ENCODE peak calls at places on chromosomes 6 and 20, in four cellular contexts. One of them, this sample, is unnamed.

GRCh38 chr6:392441-393390 is 1.2 kb downstream of the IRF4 start:
- DNase-seq in tibial nerve: no peak
- DNase-seq in PC-9: no peak
- DNase-seq in HFF-Myc: no peak
- DNase-seq in this sample: no peak

GRCh38 chr6:145895802-145896201 is 68.4 kb downstream of the SHPRH start:
- DNase-seq in HFF-Myc: no peak
- DNase-seq in PC-9: no peak
- DNase-seq in tibial nerve: no peak
- DNase-seq in this sample: no peak

GRCh38 chr6:20205722-20206154 is 6.5 kb downstream of the MBOAT1 start:
- DNase-seq in tibial nerve: no peak
- DNase-seq in HFF-Myc: no peak
- DNase-seq in PC-9: no peak
- DNase-seq in this sample: no peak

GRCh38 chr6:35181933-35182612 is 31.7 kb upstream of the SCUBE3 start:
- DNase-seq in PC-9: peak; percentile 58
- DNase-seq in tibial nerve: peak; percentile 40
- DNase-seq in HFF-Myc: peak; percentile 60
- DNase-seq in this sample: no peak

GRCh38 chr6:107532707-107533106 is 42.8 kb downstream of the SOBP start:
- DNase-seq in tibial nerve: peak; percentile 51
- DNase-seq in HFF-Myc: no peak
- DNase-seq in PC-9: no peak
- DNase-seq in this sample: no peak

GRCh38 chr6:157019733-157020132 is 242.6 kb downstream of the ARID1B start:
- DNase-seq in tibial nerve: no peak
- DNase-seq in HFF-Myc: no peak
- DNase-seq in PC-9: no peak
- DNase-seq in this sample: no peak

GRCh38 chr20:35598476-35598875 is 17.2 kb upstream of the SPAG4 start:
- DNase-seq in PC-9: no peak
- DNase-seq in HFF-Myc: no peak
- DNase-seq in tibial nerve: no peak
- DNase-seq in this sample: no peak

GRCh38 chr6:53179961-53180651 is 31.5 kb upstream of the GCM1 start:
- DNase-seq in PC-9: no peak
- DNase-seq in tibial nerve: peak; percentile 53
- DNase-seq in HFF-Myc: no peak
- DNase-seq in this sample: no peak

GRCh38 chr6:7200598-7201443 is 93.1 kb downstream of the RREB1 start:
- DNase-seq in tibial nerve: no peak
- DNase-seq in HFF-Myc: no peak
- DNase-seq in PC-9: peak; percentile 74
- DNase-seq in this sample: no peak

GRCh38 chr20:58407201-58407873 is 18.3 kb downstream of the VAPB start:
- DNase-seq in PC-9: no peak
- DNase-seq in tibial nerve: no peak
- DNase-seq in HFF-Myc: no peak
- DNase-seq in this sample: no peak

GRCh38 chr20:38790210-38791053 is 15.1 kb upstream of the PPP1R16B start:
- DNase-seq in PC-9: peak; percentile 42
- DNase-seq in HFF-Myc: peak; percentile 14
- DNase-seq in tibial nerve: no peak
- DNase-seq in this sample: no peak

GRCh38 chr6:56407883-56408282 is 160.5 kb upstream of the COL21A1 start:
- DNase-seq in HFF-Myc: no peak
- DNase-seq in PC-9: no peak
- DNase-seq in tibial nerve: no peak
- DNase-seq in this sample: no peak

GRCh38 chr6:130233332-130233731 is 10.6 kb upstream of the SAMD3 start:
- DNase-seq in PC-9: no peak
- DNase-seq in tibial nerve: no peak
- DNase-seq in HFF-Myc: no peak
- DNase-seq in this sample: no peak

GRCh38 chr20:59686404-59687346 is 82.3 kb downstream of the PHACTR3 start:
- DNase-seq in tibial nerve: no peak
- DNase-seq in HFF-Myc: no peak
- DNase-seq in PC-9: no peak
- DNase-seq in this sample: no peak

GRCh38 chr6:74369556-74369993 is 673.6 kb downstream of the CD109 start:
- DNase-seq in PC-9: no peak
- DNase-seq in tibial nerve: no peak
- DNase-seq in HFF-Myc: peak; percentile 37
- DNase-seq in this sample: peak; percentile 14

DNA sequence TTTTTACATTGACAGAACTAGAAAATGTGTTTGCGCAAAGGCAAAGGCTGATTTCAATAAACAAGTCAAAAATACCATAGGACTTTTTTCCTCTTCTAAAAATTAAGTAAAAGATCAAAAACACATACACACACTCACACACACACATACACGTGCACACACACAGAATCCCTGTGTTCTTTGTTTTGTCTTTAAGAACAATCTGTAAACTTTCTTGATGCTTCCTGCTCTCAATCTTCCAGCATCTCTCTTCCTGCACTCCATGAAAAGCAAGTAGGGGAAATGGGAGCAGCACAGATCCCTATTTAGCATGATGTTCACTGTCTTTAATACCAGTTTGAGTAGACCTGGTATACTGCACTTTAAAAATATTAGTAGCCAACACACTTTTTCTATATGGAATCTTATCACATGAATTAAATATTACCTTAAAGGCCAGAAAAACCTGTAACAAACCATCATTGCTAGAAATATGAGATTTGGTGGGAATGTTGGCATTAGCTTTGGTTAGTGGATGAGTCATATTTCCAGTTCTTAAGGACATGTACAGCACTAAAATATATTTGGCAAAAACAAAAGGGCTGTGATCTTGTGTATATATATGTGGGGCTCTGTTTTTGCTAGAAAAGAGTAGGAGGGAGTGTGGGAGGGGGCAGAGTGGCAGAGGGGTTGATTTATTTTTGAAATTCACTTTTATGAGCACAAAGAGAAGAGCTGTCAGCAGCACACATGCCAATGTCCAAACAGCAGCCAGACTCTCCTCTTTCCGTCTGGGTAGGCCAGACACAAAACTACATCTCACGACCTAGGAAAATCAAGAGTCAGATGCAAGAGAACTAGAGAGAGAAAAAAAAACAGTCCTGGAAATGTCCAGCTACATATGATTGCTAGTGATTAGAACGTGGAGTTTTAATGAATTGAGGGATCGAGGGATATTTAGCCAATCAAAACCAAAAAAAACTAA is 4.6 kb downstream of the PTPRK start:
- DNase-seq in tibial nerve: no peak
- DNase-seq in HFF-Myc: no peak
- DNase-seq in PC-9: no peak
- DNase-seq in this sample: no peak
- H3K4me3 ChIP-seq in tibial nerve: no peak overlapping the region
- H3K4me3 ChIP-seq in HFF-Myc: peak overlapping the region; percentile 19
- H3K4me3 ChIP-seq in PC-9: no peak overlapping the region
- H3K4me3 ChIP-seq in this sample: no peak overlapping the region

GRCh38 chr6:88072462-88072861 is 24.8 kb downstream of the SPACA1 start:
- DNase-seq in tibial nerve: no peak
- DNase-seq in PC-9: no peak
- DNase-seq in HFF-Myc: no peak
- DNase-seq in this sample: no peak
- TF ChIP-seq CTCF in tibial nerve: no peak
- TF ChIP-seq CTCF in PC-9: no peak
- TF ChIP-seq CTCF in HFF-Myc: no peak
- TF ChIP-seq CTCF in this sample: no peak

DNA sequence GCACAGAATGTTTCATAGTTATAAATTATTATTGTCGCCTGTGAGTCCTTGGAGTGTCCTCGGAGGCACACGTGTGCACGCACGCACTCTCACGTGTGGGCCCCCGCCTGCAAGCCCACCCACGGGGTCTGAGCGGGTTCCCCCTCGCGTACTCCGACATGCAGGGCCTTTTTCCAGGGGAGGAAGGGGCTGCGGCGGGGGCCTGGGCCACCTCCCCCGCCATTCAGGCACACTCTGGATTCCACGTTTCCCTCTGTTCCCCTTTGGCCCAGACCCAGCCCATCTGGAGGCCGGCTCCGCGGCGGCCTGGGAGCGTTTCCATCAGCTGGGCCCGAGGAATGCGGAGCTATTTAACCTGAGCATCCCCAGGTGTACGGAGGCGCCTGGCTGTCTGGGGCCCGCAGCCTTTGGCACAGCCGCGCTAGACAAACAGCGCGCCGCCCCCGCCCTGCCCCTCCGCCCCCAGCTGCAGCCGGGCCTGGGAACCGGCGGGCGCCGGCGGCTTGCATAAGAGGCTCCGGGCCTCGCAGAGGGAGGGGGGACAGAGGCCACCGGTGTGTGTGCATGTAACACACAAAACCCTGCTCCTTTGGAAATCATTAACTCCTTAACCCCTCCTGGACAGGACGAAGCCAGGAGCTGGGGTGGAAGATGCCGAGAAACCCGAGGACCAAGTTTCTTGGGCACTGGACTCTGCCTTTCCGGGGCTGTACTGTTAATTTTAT is 3.3 kb downstream of the ID1 start:
- DNase-seq in tibial nerve: peak; percentile 67
- DNase-seq in PC-9: peak; percentile 95
- DNase-seq in HFF-Myc: no peak
- DNase-seq in this sample: peak; percentile 79
- H3K4me3 ChIP-seq in tibial nerve: peak overlapping the region; percentile 64
- H3K4me3 ChIP-seq in PC-9: peak overlapping the region; percentile 97
- H3K4me3 ChIP-seq in HFF-Myc: peak overlapping the region; percentile 11
- H3K4me3 ChIP-seq in this sample: no peak overlapping the region

GRCh38 chr20:43193443-43193842 is 3.7 kb upstream of the PTPRT start:
- DNase-seq in tibial nerve: no peak
- DNase-seq in PC-9: no peak
- DNase-seq in HFF-Myc: no peak
- DNase-seq in this sample: no peak

GRCh38 chr20:43190332-43190953 is 737 bp upstream of the PTPRT start:
- DNase-seq in PC-9: no peak
- DNase-seq in HFF-Myc: no peak
- DNase-seq in tibial nerve: no peak
- DNase-seq in this sample: no peak

GRCh38 chr20:43194187-43194586 is 4.5 kb upstream of the PTPRT start:
- DNase-seq in tibial nerve: no peak
- DNase-seq in PC-9: no peak
- DNase-seq in HFF-Myc: no peak
- DNase-seq in this sample: no peak

GRCh38 chr20:43191143-43191542 is 1.4 kb upstream of the PTPRT start:
- DNase-seq in HFF-Myc: no peak
- DNase-seq in PC-9: no peak
- DNase-seq in tibial nerve: no peak
- DNase-seq in this sample: no peak

GRCh38 chr20:43191946-43192847 is 2.5 kb upstream of the PTPRT start:
- DNase-seq in tibial nerve: no peak
- DNase-seq in PC-9: peak; percentile 29
- DNase-seq in HFF-Myc: no peak
- DNase-seq in this sample: no peak
- TF ChIP-seq CTCF in tibial nerve: no peak
- TF ChIP-seq CTCF in PC-9: peak; percentile 57
- TF ChIP-seq CTCF in HFF-Myc: peak; percentile 53
- TF ChIP-seq CTCF in this sample: peak; percentile 54

GRCh38 chr6:41376176-41376575 is 40.8 kb downstream of the NCR2 start:
- DNase-seq in tibial nerve: no peak
- DNase-seq in PC-9: no peak
- DNase-seq in HFF-Myc: no peak
- DNase-seq in this sample: no peak

GRCh38 chr6:41375598-41376151 is 40.3 kb downstream of the NCR2 start:
- DNase-seq in tibial nerve: no peak
- DNase-seq in PC-9: no peak
- DNase-seq in HFF-Myc: no peak
- DNase-seq in this sample: no peak

GRCh38 chr6:41379314-41379713 is 43.9 kb downstream of the NCR2 start:
- DNase-seq in tibial nerve: no peak
- DNase-seq in PC-9: no peak
- DNase-seq in HFF-Myc: no peak
- DNase-seq in this sample: no peak

GRCh38 chr6:41374618-41375590 is 39.5 kb downstream of the NCR2 start:
- DNase-seq in PC-9: no peak
- DNase-seq in HFF-Myc: no peak
- DNase-seq in tibial nerve: no peak
- DNase-seq in this sample: no peak

GRCh38 chr6:41377071-41377470 is 41.7 kb downstream of the NCR2 start:
- DNase-seq in PC-9: no peak
- DNase-seq in tibial nerve: no peak
- DNase-seq in HFF-Myc: no peak
- DNase-seq in this sample: no peak
- H3K4me3 ChIP-seq in PC-9: no peak overlapping the region
- H3K4me3 ChIP-seq in tibial nerve: no peak overlapping the region
- H3K4me3 ChIP-seq in HFF-Myc: no peak overlapping the region
- H3K4me3 ChIP-seq in this sample: no peak overlapping the region

GRCh38 chr6:34146801-34147592 is 1.1 kb upstream of the GRM4 start:
- DNase-seq in tibial nerve: no peak
- DNase-seq in PC-9: no peak
- DNase-seq in HFF-Myc: no peak
- DNase-seq in this sample: no peak

GRCh38 chr6:34143884-34144580 is 1.9 kb downstream of the GRM4 start:
- DNase-seq in PC-9: no peak
- DNase-seq in tibial nerve: no peak
- DNase-seq in HFF-Myc: no peak
- DNase-seq in this sample: no peak

GRCh38 chr6:34144581-34145160 is 1.2 kb downstream of the GRM4 start:
- DNase-seq in tibial nerve: no peak
- DNase-seq in HFF-Myc: no peak
- DNase-seq in PC-9: no peak
- DNase-seq in this sample: no peak

GRCh38 chr6:34146021-34146782 is at the start of gene GRM4:
- DNase-seq in HFF-Myc: no peak
- DNase-seq in tibial nerve: no peak
- DNase-seq in PC-9: no peak
- DNase-seq in this sample: no peak

DNA sequence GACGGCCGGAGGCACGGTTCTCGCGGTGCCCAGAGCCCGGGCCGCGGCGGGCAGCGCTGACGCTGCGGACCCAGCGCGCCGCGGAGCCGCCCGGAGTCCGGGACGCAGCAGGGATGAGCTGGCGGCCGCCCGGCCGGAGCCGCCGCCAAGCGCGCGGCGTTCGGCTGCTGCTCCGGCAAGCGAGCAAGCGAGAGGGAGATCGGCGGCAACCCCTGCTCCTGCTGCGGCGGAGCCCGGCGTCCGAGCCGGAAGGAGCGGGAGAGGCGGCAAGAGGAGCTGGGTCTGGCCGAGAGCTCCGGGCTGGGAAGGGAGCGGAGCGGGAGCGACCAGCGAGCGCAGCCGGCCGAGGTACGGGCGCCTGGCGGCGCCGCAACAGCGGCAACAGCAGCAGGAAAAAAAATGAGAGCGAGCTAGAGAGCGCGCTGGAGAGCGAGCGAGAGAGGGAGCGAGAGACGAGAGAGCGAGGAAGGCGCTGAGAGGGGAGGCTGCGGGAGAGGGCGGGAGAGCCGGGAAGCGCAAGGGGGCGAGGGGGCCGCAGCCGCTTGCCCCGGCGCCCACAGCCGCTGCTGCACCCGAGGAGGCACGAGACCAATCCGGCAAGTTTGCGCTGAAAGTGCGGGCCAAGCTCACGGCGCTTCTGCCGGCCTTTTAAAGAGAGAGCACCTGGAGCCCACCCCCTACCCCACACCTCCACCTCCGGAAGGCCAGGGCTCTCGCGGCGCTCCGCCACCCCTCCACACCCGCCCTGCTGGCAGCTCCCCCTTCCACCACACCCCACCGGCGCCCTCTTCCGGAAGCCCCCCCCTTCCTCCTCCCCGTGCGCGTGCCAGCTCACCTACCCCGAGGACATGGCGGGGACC is 496 bp downstream of the GRM4 start:
- DNase-seq in tibial nerve: no peak
- DNase-seq in PC-9: peak; percentile 33
- DNase-seq in HFF-Myc: no peak
- DNase-seq in this sample: no peak
- TF ChIP-seq CTCF in tibial nerve: no peak
- TF ChIP-seq CTCF in PC-9: no peak
- TF ChIP-seq CTCF in HFF-Myc: no peak
- TF ChIP-seq CTCF in this sample: peak; percentile 1